ENCODE peak calls at places on chromosomes 13 and 19, in seven cellular contexts. Y, J, E, I, A, Z and T are unnamed samples. For H3K27me3 and H3K4me1, the result is how much of the 10 kb centered on the place peaks cover.

GRCh38 chr19:39398297-39398864 is 7.2 kb downstream of the MED29 start:
- DNase-seq in Y (peak), J (no peak), E (peak), I (no peak), A (peak), Z (peak), T (peak)

GRCh38 chr19:28289294-28290063 is 923.5 kb downstream of the UQCRFS1 start:
- DNase-seq in Y (no peak), J (no peak), E (no peak), I (no peak), A (no peak), Z (no peak), T (no peak)

GRCh38 chr19:43774103-43774939 is 6.5 kb downstream of the KCNN4 start:
- DNase-seq in Y (peak), J (no peak), E (no peak), I (no peak), A (peak), Z (peak), T (no peak)

GRCh38 chr13:76527041-76527440 is 359.2 kb downstream of the KCTD12 start:
- DNase-seq in Y (no peak), J (no peak), E (no peak), I (no peak), A (no peak), Z (no peak), T (no peak)

GRCh38 chr13:43546260-43546659 is 240.5 kb downstream of the ENOX1 start:
- DNase-seq in Y (peak), J (no peak), E (no peak), I (no peak), A (peak), Z (peak), T (no peak)

GRCh38 chr19:29285878-29286277 is 72.9 kb upstream of the UQCRFS1 start:
- DNase-seq in Y (no peak), J (no peak), E (no peak), I (no peak), A (no peak), Z (no peak), T (no peak)

GRCh38 chr13:51122868-51123267 is 11.8 kb upstream of the C13orf42 start:
- DNase-seq in Y (no peak), J (no peak), E (no peak), I (no peak), A (no peak), Z (no peak), T (no peak)

GRCh38 chr19:44745386-44745831 is 3.1 kb upstream of the BCL3 start:
- DNase-seq in Y (peak), J (no peak), E (peak), I (peak), A (no peak), Z (peak), T (no peak)

GRCh38 chr13:33953781-33954180 is 135.8 kb downstream of the RFC3 start:
- DNase-seq in Y (no peak), J (no peak), E (no peak), I (no peak), A (no peak), Z (no peak), T (no peak)

GRCh38 chr19:50514346-50515167 is 844 bp upstream of the ASPDH start:
- DNase-seq in Y (no peak), J (no peak), E (peak), I (no peak), A (no peak), Z (no peak), T (no peak)

GRCh38 chr13:69935043-69935442 is 172.6 kb upstream of the ATXN8OS start:
- DNase-seq in Y (no peak), J (no peak), E (no peak), I (no peak), A (no peak), Z (no peak), T (no peak)

GRCh38 chr19:1241417-1242095 is at the start of gene ATP5F1D:
- DNase-seq in Y (peak), J (no peak), E (peak), I (peak), A (peak), Z (peak), T (peak)

GRCh38 chr19:13042443-13043130 is 47.3 kb downstream of the NFIX start:
- DNase-seq in Y (no peak), J (no peak), E (no peak), I (no peak), A (no peak), Z (no peak), T (no peak)

GRCh38 chr19:38020331-38020730 is 113.3 kb downstream of the SIPA1L3 start:
- DNase-seq in Y (no peak), J (no peak), E (no peak), I (no peak), A (no peak), Z (no peak), T (no peak)

GRCh38 chr19:48681127-48681470 is 8.3 kb upstream of the NTN5 start:
- DNase-seq in Y (no peak), J (no peak), E (no peak), I (no peak), A (no peak), Z (no peak), T (no peak)

GRCh38 chr19:41888926-41889325 is 5.9 kb downstream of the ARHGEF1 start:
- DNase-seq in Y (no peak), J (no peak), E (no peak), I (no peak), A (no peak), Z (no peak), T (peak)

GRCh38 chr19:47013041-47013517 is 6.6 kb upstream of the NPAS1 start:
- DNase-seq in Y (peak), J (no peak), E (peak), I (peak), A (peak), Z (peak), T (peak)

GRCh38 chr19:50969413-50969760 is at the start of gene KLK6:
- DNase-seq in Y (no peak), J (no peak), E (no peak), I (peak), A (no peak), Z (no peak), T (no peak)

GRCh38 chr13:18978447-18978846 is 203.2 kb downstream of the TUBA3C start:
- DNase-seq in Y (no peak), J (no peak), E (no peak), I (no peak), A (no peak), Z (peak), T (no peak)

GRCh38 chr19:21482863-21483276 is 22.5 kb upstream of the ZNF429 start:
- DNase-seq in Y (peak), J (no peak), E (peak), I (peak), A (peak), Z (peak), T (peak)

GRCh38 chr19:28843771-28844492 is 369.0 kb downstream of the UQCRFS1 start:
- DNase-seq in Y (no peak), J (no peak), E (no peak), I (no peak), A (no peak), Z (no peak), T (no peak)

GRCh38 chr13:95641961-95642621 is 2.4 kb downstream of the DZIP1 start:
- DNase-seq in Y (peak), J (no peak), E (no peak), I (no peak), A (peak), Z (peak), T (no peak)

GRCh38 chr13:82654851-82655517 is 1227.3 kb downstream of the SLITRK1 start:
- DNase-seq in Y (peak), J (peak), E (peak), I (peak), A (peak), Z (peak), T (no peak)

GRCh38 chr13:19782049-19782726 is 557 bp downstream of the PSPC1 start:
- DNase-seq in Y (peak), J (peak), E (peak), I (peak), A (peak), Z (peak), T (peak)

GRCh38 chr13:23673354-23673753 is 103.1 kb downstream of the TNFRSF19 start:
- DNase-seq in Y (no peak), J (no peak), E (no peak), I (no peak), A (no peak), Z (no peak), T (no peak)

GRCh38 chr13:94308808-94309207 is 170.7 kb downstream of the DCT start:
- DNase-seq in Y (no peak), J (no peak), E (no peak), I (no peak), A (no peak), Z (no peak), T (no peak)

GRCh38 chr19:29645911-29646310 is 19.4 kb upstream of the PLEKHF1 start:
- DNase-seq in Y (peak), J (no peak), E (no peak), I (no peak), A (peak), Z (peak), T (no peak)

GRCh38 chr13:54373211-54373610 is 1344.6 kb downstream of the OLFM4 start:
- DNase-seq in Y (no peak), J (no peak), E (no peak), I (no peak), A (no peak), Z (no peak), T (no peak)

GRCh38 chr13:77000475-77000874 is 8.6 kb downstream of the CLN5 start:
- DNase-seq in Y (no peak), J (no peak), E (no peak), I (no peak), A (no peak), Z (no peak), T (no peak)

GRCh38 chr13:32726374-32727037 is 140.3 kb downstream of the PDS5B start:
- DNase-seq in Y (no peak), J (no peak), E (no peak), I (no peak), A (peak), Z (no peak), T (no peak)

GRCh38 chr19:18418725-18419194 is 438 bp upstream of the SSBP4 start:
- DNase-seq in Y (no peak), J (no peak), E (no peak), I (no peak), A (peak), Z (peak), T (peak)

GRCh38 chr13:96159731-96160130 is 69.8 kb downstream of the HS6ST3 start:
- DNase-seq in Y (no peak), J (no peak), E (no peak), I (no peak), A (no peak), Z (no peak), T (no peak)

GRCh38 chr13:94967183-94968039 is 255.1 kb upstream of the SOX21 start:
- DNase-seq in Y (peak), J (no peak), E (no peak), I (no peak), A (no peak), Z (no peak), T (no peak)

GRCh38 chr13:24178847-24179845 is 18.6 kb downstream of the SPATA13 start:
- DNase-seq in Y (no peak), J (no peak), E (no peak), I (no peak), A (no peak), Z (no peak), T (no peak)

GRCh38 chr19:53808710-53809125 is 15.4 kb downstream of the NLRP12 start:
- DNase-seq in Y (no peak), J (no peak), E (no peak), I (no peak), A (no peak), Z (no peak), T (no peak)

GRCh38 chr19:42289556-42290041 is 12.3 kb upstream of the PRR19 start:
- DNase-seq in Y (no peak), J (no peak), E (no peak), I (no peak), A (no peak), Z (no peak), T (no peak)

GRCh38 chr13:64718116-64718515 is 2512.0 kb downstream of the PCDH9 start:
- DNase-seq in Y (no peak), J (no peak), E (no peak), I (no peak), A (no peak), Z (no peak), T (no peak)

GRCh38 chr19:27794444-27795042 is 1418.4 kb downstream of the UQCRFS1 start:
- DNase-seq in Y (peak), J (no peak), E (no peak), I (no peak), A (peak), Z (no peak), T (no peak)

GRCh38 chr19:4591296-4591695 is 31.8 kb upstream of the SEMA6B start:
- DNase-seq in Y (no peak), J (no peak), E (no peak), I (no peak), A (no peak), Z (no peak), T (no peak)

GRCh38 chr19:4597278-4597974 is 37.9 kb upstream of the SEMA6B start:
- DNase-seq in Y (no peak), J (no peak), E (no peak), I (no peak), A (no peak), Z (no peak), T (no peak)

GRCh38 chr19:4596033-4596904 is 36.8 kb upstream of the SEMA6B start:
- DNase-seq in Y (no peak), J (no peak), E (no peak), I (no peak), A (no peak), Z (no peak), T (no peak)

GRCh38 chr19:4592445-4592844 is 33.0 kb upstream of the SEMA6B start:
- DNase-seq in Y (no peak), J (no peak), E (no peak), I (no peak), A (no peak), Z (no peak), T (no peak)

DNA sequence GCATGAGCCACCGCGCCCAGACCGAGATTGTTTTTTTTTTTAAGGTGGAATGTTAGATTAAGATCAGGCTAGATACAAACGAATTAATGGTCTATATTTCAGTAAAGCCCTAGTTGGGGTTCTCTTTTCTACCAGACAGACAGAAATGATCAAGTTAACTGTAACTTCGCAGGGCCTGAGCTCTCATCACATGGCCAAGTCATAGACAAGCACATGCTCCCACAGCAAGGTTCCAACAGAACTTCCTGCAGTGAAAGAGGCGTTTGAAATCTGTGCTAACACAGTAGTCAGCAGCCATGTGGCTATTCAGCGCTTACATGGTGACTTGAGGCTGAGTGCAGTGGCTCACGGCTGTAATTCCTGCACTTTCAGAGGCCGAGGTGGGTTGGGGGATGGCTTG is 34.7 kb upstream of the SEMA6B start:
- DNase-seq in Y (no peak), J (no peak), E (no peak), I (no peak), A (no peak), Z (no peak), T (no peak)
- H3K27me3 ChIP-seq in Y (under half), J (under half), E (half or more), I (under half), A (under half), Z (under half), T (under half)

DNA sequence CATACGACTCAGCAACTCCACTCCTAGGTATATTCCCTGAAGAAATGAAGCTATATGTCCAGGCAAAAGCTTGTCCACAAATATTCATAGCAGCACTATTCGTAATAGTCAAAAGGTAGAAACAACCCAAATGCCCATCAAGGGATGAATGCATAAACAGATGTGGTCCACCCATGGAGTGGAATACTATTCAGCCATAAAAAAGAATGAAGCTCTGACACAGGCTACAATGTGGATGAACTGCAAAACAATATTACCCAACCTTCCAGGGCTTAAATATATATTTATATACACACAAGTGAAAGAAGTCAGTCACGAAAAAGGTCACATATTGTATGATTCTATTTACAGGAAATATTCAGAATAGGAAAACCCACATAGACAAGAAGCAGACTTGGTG is 19.7 kb downstream of the RFX2 start:
- DNase-seq in Y (no peak), J (no peak), E (no peak), I (no peak), A (no peak), Z (no peak), T (no peak)
- H3K4me1 ChIP-seq in Y (under half), J (half or more), E (under half), I (under half), A (under half), Z (under half), T (under half)

GRCh38 chr13:45615501-45616101 is at the start of gene ERICH6B:
- DNase-seq in Y (peak), J (no peak), E (no peak), I (no peak), A (peak), Z (no peak), T (no peak)
- TF ChIP-seq CTCF in Y (no peak), J (no peak), E (no peak), I (no peak), A (no peak), Z (no peak), T (no peak)

GRCh38 chr13:46885018-46885417 is 11.8 kb downstream of the HTR2A start:
- DNase-seq in Y (no peak), J (no peak), E (no peak), I (no peak), A (no peak), Z (no peak), T (no peak)

GRCh38 chr13:46884531-46884930 is 12.3 kb downstream of the HTR2A start:
- DNase-seq in Y (no peak), J (no peak), E (no peak), I (no peak), A (no peak), Z (no peak), T (no peak)
- H3K27me3 ChIP-seq in Y (under half), J (under half), E (under half), I (under half), A (under half), Z (under half), T (under half)

DNA sequence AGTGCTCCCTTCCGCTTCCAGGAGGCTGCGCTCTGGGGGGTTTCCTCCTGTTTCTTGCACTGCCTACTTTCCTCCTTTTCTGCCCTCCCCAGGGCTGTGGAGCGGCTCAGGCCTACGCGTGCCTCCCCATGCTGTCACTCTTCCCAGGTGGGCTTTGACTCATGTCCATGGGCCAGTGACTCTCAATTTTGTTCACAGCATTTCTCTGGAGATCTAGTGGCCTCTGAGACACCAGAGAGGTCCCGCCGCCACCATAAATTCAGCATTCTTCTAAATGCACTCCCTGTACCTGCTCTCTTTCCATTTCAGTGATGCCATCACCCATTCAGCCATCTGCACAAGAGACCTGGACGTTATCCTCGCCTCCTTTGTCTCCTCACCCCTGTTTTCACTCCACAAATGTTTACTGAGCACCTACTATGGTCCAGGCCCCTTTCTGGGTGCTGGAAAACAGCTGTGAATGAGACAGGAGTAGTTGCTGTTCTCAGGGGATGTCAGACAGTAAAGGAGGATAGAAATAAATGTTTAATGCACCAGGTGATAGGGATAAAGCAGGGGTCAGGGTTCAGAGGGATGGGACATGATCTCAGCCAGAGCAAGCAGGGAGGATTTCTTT is 3.2 kb downstream of the AP1M1 start:
- DNase-seq in Y (no peak), J (no peak), E (no peak), I (no peak), A (no peak), Z (no peak), T (no peak)
- H3K4me1 ChIP-seq in Y (under half), J (under half), E (under half), I (under half), A (under half), Z (under half), T (half or more)

GRCh38 chr13:31538067-31539042 is 201.0 kb upstream of the RXFP2 start:
- DNase-seq in Y (no peak), J (no peak), E (no peak), I (no peak), A (no peak), Z (no peak), T (no peak)
- TF ChIP-seq CTCF in Y (no peak), J (peak), E (peak), I (no peak), A (no peak), Z (peak), T (no peak)

DNA sequence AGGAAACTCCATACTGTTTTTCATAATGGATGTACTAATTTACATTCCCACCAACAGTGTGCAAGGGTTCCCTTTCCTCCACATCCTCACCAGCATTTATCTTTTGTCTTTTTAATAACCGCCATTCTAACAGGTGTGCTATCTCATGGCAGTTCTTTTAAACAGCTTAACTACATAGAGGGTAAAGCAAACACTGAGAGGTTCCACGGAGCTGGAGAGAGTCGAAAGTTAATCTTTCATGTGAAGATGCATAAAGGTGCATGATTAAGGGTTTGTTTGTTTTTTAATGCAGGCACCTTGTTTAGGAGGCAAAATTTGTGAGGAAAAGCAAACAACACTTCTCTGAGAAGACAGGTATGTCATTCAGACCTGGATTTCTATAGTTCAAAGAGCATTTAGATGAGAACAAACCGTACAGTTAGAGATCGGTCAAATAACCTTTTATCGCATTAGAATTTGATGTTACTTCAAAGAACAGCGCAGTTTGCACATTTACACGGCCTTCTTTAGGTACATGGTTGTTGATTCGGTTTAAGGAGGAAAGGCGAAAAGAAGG is 193.9 kb downstream of the RBM26 start:
- DNase-seq in Y (no peak), J (no peak), E (no peak), I (no peak), A (no peak), Z (no peak), T (no peak)
- H3K27me3 ChIP-seq in Y (under half), J (under half), E (under half), I (under half), A (under half), Z (under half), T (under half)

GRCh38 chr19:40598121-40598917 is 2.9 kb upstream of the LTBP4 start:
- DNase-seq in Y (peak), J (peak), E (peak), I (peak), A (peak), Z (peak), T (peak)

GRCh38 chr19:40600086-40600917 is 867 bp upstream of the LTBP4 start:
- DNase-seq in Y (peak), J (no peak), E (no peak), I (no peak), A (no peak), Z (peak), T (no peak)

GRCh38 chr19:40597329-40597838 is 3.8 kb upstream of the LTBP4 start:
- DNase-seq in Y (no peak), J (no peak), E (no peak), I (no peak), A (no peak), Z (no peak), T (no peak)

GRCh38 chr19:40599331-40600085 is 1.7 kb upstream of the LTBP4 start:
- DNase-seq in Y (peak), J (no peak), E (no peak), I (no peak), A (no peak), Z (peak), T (no peak)

GRCh38 chr19:40598918-40599307 is 2.3 kb upstream of the LTBP4 start:
- DNase-seq in Y (no peak), J (no peak), E (no peak), I (no peak), A (no peak), Z (no peak), T (no peak)
- H3K4me1 ChIP-seq in Y (under half), J (under half), E (under half), I (under half), A (half or more), Z (half or more), T (half or more)